ENCODE peak calls at places on chromosomes 5 and 9, in six cellular contexts. One of them, this sample, is unnamed.

GRCh38 chr5:14707811-14708210 is 43.3 kb downstream of the OTULIN start:
- DNase-seq in ascending aorta: no peak
- DNase-seq in A172: no peak
- DNase-seq in EH: no peak
- DNase-seq in fibroblast of pulmonary artery: no peak
- DNase-seq in pons: peak; percentile 52
- DNase-seq in this sample: no peak

GRCh38 chr5:114419941-114420340 is 58.1 kb downstream of the KCNN2 start:
- DNase-seq in ascending aorta: no peak
- DNase-seq in A172: peak; percentile 3
- DNase-seq in EH: peak; percentile 94
- DNase-seq in fibroblast of pulmonary artery: peak; percentile 1
- DNase-seq in pons: no peak
- DNase-seq in this sample: no peak

GRCh38 chr5:114255275-114255674 is 106.6 kb upstream of the KCNN2 start:
- DNase-seq in ascending aorta: no peak
- DNase-seq in A172: no peak
- DNase-seq in EH: no peak
- DNase-seq in fibroblast of pulmonary artery: no peak
- DNase-seq in pons: no peak
- DNase-seq in this sample: no peak

GRCh38 chr5:81899123-81899522 is 72.7 kb upstream of the ATG10 start:
- DNase-seq in ascending aorta: no peak
- DNase-seq in A172: no peak
- DNase-seq in EH: no peak
- DNase-seq in fibroblast of pulmonary artery: no peak
- DNase-seq in pons: no peak
- DNase-seq in this sample: no peak

GRCh38 chr9:89543621-89544279 is 45.8 kb upstream of the SEMA4D start:
- DNase-seq in ascending aorta: no peak
- DNase-seq in A172: no peak
- DNase-seq in EH: no peak
- DNase-seq in fibroblast of pulmonary artery: no peak
- DNase-seq in pons: no peak
- DNase-seq in this sample: no peak

GRCh38 chr5:127634007-127634406 is 14.9 kb upstream of the CTXN3 start:
- DNase-seq in ascending aorta: no peak
- DNase-seq in A172: no peak
- DNase-seq in EH: no peak
- DNase-seq in fibroblast of pulmonary artery: no peak
- DNase-seq in pons: no peak
- DNase-seq in this sample: no peak

GRCh38 chr9:92771309-92771708 is 6.7 kb upstream of the BICD2 start:
- DNase-seq in ascending aorta: no peak
- DNase-seq in A172: no peak
- DNase-seq in EH: no peak
- DNase-seq in fibroblast of pulmonary artery: no peak
- DNase-seq in pons: no peak
- DNase-seq in this sample: no peak

GRCh38 chr9:15357050-15357653 is 50.1 kb upstream of the TTC39B start:
- DNase-seq in ascending aorta: no peak
- DNase-seq in A172: no peak
- DNase-seq in EH: no peak
- DNase-seq in fibroblast of pulmonary artery: no peak
- DNase-seq in pons: no peak
- DNase-seq in this sample: no peak

GRCh38 chr9:20340161-20340861 is 282.0 kb downstream of the MLLT3 start:
- DNase-seq in ascending aorta: no peak
- DNase-seq in A172: no peak
- DNase-seq in EH: peak; percentile 13
- DNase-seq in fibroblast of pulmonary artery: no peak
- DNase-seq in pons: no peak
- DNase-seq in this sample: no peak

GRCh38 chr9:27457445-27457844 is 66.6 kb upstream of the IFNK start:
- DNase-seq in ascending aorta: no peak
- DNase-seq in A172: no peak
- DNase-seq in EH: no peak
- DNase-seq in fibroblast of pulmonary artery: no peak
- DNase-seq in pons: no peak
- DNase-seq in this sample: no peak

GRCh38 chr9:69223605-69224004 is 49.5 kb downstream of the TJP2 start:
- DNase-seq in ascending aorta: no peak
- DNase-seq in A172: peak; percentile 83
- DNase-seq in EH: peak; percentile 83
- DNase-seq in fibroblast of pulmonary artery: peak; percentile 80
- DNase-seq in pons: peak; percentile 58
- DNase-seq in this sample: peak; percentile 51

GRCh38 chr9:18976368-18977238 is 56.4 kb downstream of the SAXO1 start:
- DNase-seq in ascending aorta: no peak
- DNase-seq in A172: peak; percentile 86
- DNase-seq in EH: peak; percentile 95
- DNase-seq in fibroblast of pulmonary artery: peak; percentile 52
- DNase-seq in pons: no peak
- DNase-seq in this sample: peak; percentile 82

This sample was measured in RCC 7860.